ENCODE peak calls at places on chromosomes 16 and 17, in six cellular contexts. T is transverse colon; F is stomach; D is Peyer's patch; G is hepatocyte; M is CD8-positive, alpha-beta T cell. E is an unnamed sample. For H3K4me1 and H3K36me3, the result is how much of the 10 kb centered on the place peaks cover.

GRCh38 chr17:8479431-8479947 is 43.8 kb downstream of the NDEL1 start:
- DNase-seq in T (no peak), F (no peak), D (no peak), G (no peak), M (peak), E (no peak)

GRCh38 chr17:38443356-38444026 is 15.2 kb downstream of the ARHGAP23 start:
- DNase-seq in T (no peak), F (no peak), D (no peak), G (no peak), M (no peak), E (no peak)

GRCh38 chr17:41705271-41705991 is 6.7 kb upstream of the GAST start:
- DNase-seq in T (no peak), F (no peak), D (no peak), G (no peak), M (no peak), E (no peak)

GRCh38 chr16:65842067-65842466 is 524.4 kb upstream of the CDH5 start:
- DNase-seq in T (no peak), F (no peak), D (no peak), G (no peak), M (no peak), E (no peak)

GRCh38 chr17:1165836-1166235 is 13.9 kb downstream of the ABR start:
- DNase-seq in T (no peak), F (no peak), D (no peak), G (no peak), M (no peak), E (no peak)

GRCh38 chr16:1427473-1428461 is 3.1 kb upstream of the PERCC1 start:
- DNase-seq in T (no peak), F (no peak), D (no peak), G (no peak), M (no peak), E (no peak)

GRCh38 chr16:76535-77272 is 1.3 kb upstream of the MPG start:
- DNase-seq in T (peak), F (peak), D (peak), G (peak), M (no peak), E (no peak)

GRCh38 chr17:17900615-17901520 is 64.1 kb upstream of the SREBF1 start:
- DNase-seq in T (peak), F (peak), D (peak), G (peak), M (no peak), E (no peak)

GRCh38 chr17:42310281-42311156 is 22.2 kb downstream of the STAT5A start:
- DNase-seq in T (no peak), F (no peak), D (no peak), G (no peak), M (no peak), E (no peak)

GRCh38 chr16:37511-37910 is 15.9 kb downstream of the POLR3K start:
- DNase-seq in T (no peak), F (no peak), D (peak), G (no peak), M (no peak), E (no peak)

GRCh38 chr17:34386925-34387550 is 24.0 kb upstream of the CCL1 start:
- DNase-seq in T (no peak), F (no peak), D (no peak), G (no peak), M (no peak), E (no peak)

GRCh38 chr17:57962441-57963148 is 7.4 kb upstream of the CUEDC1 start:
- DNase-seq in T (no peak), F (no peak), D (no peak), G (no peak), M (peak), E (no peak)

GRCh38 chr17:57644311-57644710 is 100.8 kb downstream of the CCDC182 start:
- DNase-seq in T (no peak), F (no peak), D (no peak), G (no peak), M (no peak), E (no peak)

GRCh38 chr16:51049276-51049675 is 101.8 kb downstream of the SALL1 start:
- DNase-seq in T (no peak), F (no peak), D (no peak), G (no peak), M (no peak), E (no peak)

GRCh38 chr17:73720187-73720834 is 76.1 kb upstream of the SDK2 start:
- DNase-seq in T (no peak), F (no peak), D (no peak), G (no peak), M (peak), E (no peak)

DNA sequence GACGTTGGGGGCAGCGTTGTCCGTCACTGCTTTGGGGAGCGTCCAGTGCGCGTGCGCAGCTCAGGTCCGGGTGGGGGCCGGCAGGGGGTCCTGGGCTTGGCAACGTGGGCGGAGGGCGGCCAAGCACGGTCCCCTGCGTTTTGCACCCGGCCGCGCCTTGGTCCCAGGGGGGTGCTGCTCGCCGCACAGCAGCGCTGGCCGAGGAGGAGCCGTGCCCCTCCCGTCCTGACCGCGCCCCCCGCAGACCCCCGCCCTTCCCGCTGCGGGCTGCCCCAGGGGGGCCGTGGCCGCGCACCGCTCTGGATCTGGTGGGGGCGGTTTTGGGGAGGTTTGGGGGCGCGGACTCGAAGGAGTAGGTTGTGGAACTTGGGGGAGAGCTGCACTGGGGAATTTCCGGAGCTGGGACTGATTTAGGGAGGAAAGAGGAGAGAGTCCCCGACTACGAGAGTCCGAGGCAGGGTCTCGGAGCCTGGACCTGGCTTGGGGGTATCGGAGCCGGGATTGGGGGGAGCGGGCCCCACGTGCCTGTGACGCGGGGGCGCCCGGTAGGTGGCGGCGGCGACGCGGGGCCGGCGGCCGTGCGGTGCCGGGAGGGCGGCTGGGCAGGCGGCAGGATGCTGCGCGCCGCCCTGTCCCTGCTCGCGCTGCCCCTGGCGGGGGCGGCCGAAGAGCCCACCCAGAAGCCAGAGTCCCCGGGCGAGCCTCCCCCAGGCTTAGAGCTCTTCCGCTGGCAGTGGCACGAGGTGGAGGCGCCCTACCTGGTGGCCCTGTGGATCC is at the start of gene SLC9A5:
- DNase-seq in T (no peak), F (no peak), D (no peak), G (peak), M (no peak), E (no peak)
- H3K4me1 ChIP-seq in T (under half), F (under half), D (under half), G (under half), M (under half), E (under half)

GRCh38 chr16:17302620-17303019 is 168.1 kb downstream of the XYLT1 start:
- DNase-seq in T (no peak), F (no peak), D (no peak), G (no peak), M (no peak), E (no peak)

GRCh38 chr16:17304814-17305169 is 166.0 kb downstream of the XYLT1 start:
- DNase-seq in T (peak), F (no peak), D (no peak), G (no peak), M (no peak), E (no peak)

GRCh38 chr16:17303101-17303500 is 167.7 kb downstream of the XYLT1 start:
- DNase-seq in T (peak), F (peak), D (peak), G (no peak), M (no peak), E (no peak)

GRCh38 chr16:17305694-17306093 is 165.1 kb downstream of the XYLT1 start:
- DNase-seq in T (no peak), F (no peak), D (no peak), G (no peak), M (no peak), E (no peak)

DNA sequence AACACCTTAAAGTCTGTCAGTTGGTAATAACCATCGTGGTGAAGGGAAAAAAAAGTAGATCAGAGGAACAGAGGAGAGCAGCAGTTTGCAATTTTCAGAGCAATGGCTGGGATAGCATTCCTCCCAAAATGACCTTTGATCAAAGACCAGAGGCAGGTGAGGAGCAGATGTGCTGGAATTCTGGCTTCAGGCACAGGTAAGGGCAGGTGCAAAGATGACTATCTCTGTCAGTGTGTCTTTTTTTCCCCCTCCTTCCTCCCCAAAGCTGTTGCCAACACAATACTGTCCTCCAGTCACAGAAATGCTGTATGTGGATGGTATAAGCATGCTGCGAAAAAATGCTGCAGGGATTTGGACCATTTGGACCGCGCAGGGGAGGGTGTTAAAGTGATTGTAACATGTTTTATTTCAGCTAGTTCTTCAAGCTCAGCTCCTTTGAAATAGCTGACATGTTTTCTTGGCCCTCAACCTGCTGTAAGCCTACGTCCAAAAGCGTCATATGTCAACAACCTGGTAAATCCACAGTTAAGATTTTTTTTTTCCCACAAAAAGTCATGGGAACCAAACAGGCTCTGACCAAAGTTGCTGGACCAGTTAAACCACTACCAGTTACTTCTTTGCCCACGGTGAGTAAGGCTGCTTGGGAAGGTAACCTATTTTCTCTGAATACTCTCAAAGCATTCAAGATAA is 166.5 kb downstream of the XYLT1 start:
- DNase-seq in T (peak), F (peak), D (no peak), G (peak), M (no peak), E (no peak)
- H3K27ac ChIP-seq in T (peak), F (peak), D (peak), G (peak), M (no peak), E (no peak)

GRCh38 chr16:53620476-53620875 is 83.2 kb downstream of the RPGRIP1L start:
- DNase-seq in T (no peak), F (no peak), D (no peak), G (no peak), M (no peak), E (no peak)

GRCh38 chr16:53625221-53625620 is 78.4 kb downstream of the RPGRIP1L start:
- DNase-seq in T (no peak), F (no peak), D (no peak), G (no peak), M (no peak), E (no peak)

GRCh38 chr16:53614346-53614745 is 89.3 kb downstream of the RPGRIP1L start:
- DNase-seq in T (no peak), F (no peak), D (no peak), G (no peak), M (no peak), E (no peak)

GRCh38 chr16:53622315-53622714 is 81.3 kb downstream of the RPGRIP1L start:
- DNase-seq in T (no peak), F (no peak), D (no peak), G (no peak), M (no peak), E (no peak)

DNA sequence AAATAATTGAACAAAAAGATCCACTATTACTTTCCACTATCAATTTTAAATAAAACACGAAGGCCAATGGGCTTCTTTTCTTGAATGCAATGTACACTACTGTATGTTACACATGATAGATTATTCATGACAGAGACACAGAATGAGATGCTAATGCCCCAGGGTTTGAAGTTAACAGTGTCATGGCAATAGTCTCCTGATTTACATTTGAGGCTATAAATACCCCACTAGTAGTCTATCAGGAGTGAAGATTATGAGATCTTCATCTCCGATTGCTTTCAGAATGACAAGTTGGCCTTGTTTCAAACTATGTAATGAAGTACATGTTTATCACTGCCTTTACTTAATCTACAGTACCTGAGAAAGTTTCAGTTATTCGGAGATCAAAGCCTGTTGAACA is 84.4 kb downstream of the RPGRIP1L start:
- DNase-seq in T (no peak), F (no peak), D (no peak), G (no peak), M (no peak), E (no peak)
- H3K36me3 ChIP-seq in T (under half), F (under half), D (under half), G (under half), M (under half), E (under half)

GRCh38 chr16:46848768-46849764 is 18.1 kb upstream of the C16orf87 start:
- DNase-seq in T (no peak), F (no peak), D (no peak), G (no peak), M (no peak), E (no peak)

GRCh38 chr16:46854846-46855245 is 23.9 kb upstream of the C16orf87 start:
- DNase-seq in T (no peak), F (no peak), D (no peak), G (no peak), M (no peak), E (no peak)

GRCh38 chr16:46853713-46854443 is 22.9 kb upstream of the C16orf87 start:
- DNase-seq in T (peak), F (peak), D (peak), G (peak), M (peak), E (peak)

GRCh38 chr16:46852130-46852529 is 21.1 kb upstream of the C16orf87 start:
- DNase-seq in T (no peak), F (no peak), D (no peak), G (no peak), M (no peak), E (no peak)

DNA sequence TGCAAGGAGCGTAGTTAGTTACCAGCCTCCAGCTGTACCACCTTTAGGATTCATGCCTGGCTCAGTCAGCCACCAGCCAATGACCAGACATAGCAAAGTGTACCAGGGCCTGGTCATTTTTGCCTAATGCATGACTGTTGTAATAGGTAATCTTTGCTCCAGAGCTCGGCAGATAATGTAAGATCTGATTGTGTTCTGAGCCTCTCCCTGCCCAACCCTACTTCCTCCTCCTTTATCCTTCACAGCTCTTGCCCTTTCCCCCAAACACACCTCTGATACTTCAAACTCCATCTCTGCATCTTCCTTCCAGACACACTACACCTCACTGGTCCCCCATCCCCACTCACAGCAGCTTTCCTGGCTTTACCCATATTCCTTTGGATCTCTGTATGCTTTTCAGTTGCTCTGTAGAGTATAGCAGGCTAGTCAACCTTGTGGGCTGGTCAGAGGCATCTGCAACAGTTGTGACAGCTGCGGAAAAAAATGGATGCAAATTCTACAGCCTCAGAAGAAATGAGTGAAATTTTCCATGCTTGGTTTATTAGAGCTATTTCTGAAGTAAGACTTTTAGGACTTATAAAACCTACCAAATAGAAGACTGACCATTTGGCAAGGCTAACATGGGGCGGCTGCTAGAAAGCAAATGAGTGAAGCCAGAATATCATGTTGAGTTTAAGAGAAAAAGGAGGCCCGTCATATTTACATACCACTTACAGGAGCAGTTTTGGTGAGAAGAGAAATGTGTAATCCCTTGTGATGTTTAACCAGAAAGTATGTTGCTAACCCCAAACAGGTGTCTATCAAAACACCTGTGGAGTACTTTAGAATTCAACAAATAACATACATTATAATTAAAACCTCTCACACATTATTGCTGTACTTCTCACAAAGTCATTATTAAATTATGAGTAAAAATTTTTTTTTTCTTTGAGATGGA is 19.9 kb upstream of the C16orf87 start:
- DNase-seq in T (peak), F (no peak), D (no peak), G (no peak), M (no peak), E (no peak)
- H3K4me1 ChIP-seq in T (under half), F (under half), D (under half), G (under half), M (under half), E (under half)

DNA sequence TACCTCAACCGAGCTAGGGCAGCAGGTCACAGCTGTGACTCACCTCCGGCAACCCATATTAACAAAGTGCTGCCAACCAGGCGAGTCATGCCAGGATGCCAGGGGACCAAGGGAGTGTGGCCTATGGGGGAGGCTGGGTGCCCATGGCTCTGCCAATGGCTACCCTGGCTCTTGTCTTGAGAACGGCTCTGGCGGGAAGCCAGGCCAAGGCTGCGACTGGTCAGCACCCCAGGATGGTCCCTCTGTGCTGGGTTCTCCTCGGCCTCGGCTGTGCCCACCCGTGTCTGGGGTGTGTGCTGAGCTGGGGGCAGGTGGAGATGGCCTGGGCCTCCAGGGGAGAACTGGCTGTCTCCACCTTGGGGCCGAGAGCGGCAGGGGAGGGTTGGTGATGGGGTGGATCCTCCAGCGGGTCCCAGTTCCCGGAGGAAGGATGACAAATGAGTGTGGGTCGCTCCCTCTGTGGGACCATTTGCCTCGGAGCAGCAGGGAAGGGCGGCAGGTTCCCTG is 75.9 kb downstream of the MRC2 start:
- DNase-seq in T (no peak), F (peak), D (no peak), G (no peak), M (no peak), E (no peak)
- H3K27ac ChIP-seq in T (no peak), F (peak), D (no peak), G (no peak), M (no peak), E (no peak)

E was measured in effector memory CD4-positive, alpha-beta T cell.